ENCODE peak calls at places on chromosomes 13 and 19, in seven cellular contexts. H, Z, L, M, I, O and Q are unnamed samples.

GRCh38 chr19:19064811-19065745 is 1.3 kb downstream of the SLC25A42 start:
- DNase-seq in O (peak; percentile 56), M (peak; percentile 42), Z (peak; percentile 34), I (no peak), L (peak; percentile 28), H (no peak), Q (peak; percentile 71)

GRCh38 chr13:77262198-77262597 is 64.7 kb downstream of the MYCBP2 start:
- DNase-seq in I (no peak), L (no peak), H (no peak), M (no peak), Z (no peak), O (no peak), Q (no peak)

GRCh38 chr13:48412881-48413351 is at the start of gene LPAR6:
- DNase-seq in Z (no peak), H (peak; percentile 52), I (peak; percentile 79), O (no peak), L (no peak), M (peak; percentile 79), Q (no peak)

GRCh38 chr13:36766295-36766694 is 52.7 kb upstream of the RFXAP start:
- DNase-seq in L (peak; percentile 2), M (peak; percentile 11), Z (no peak), I (peak; percentile 91), H (no peak), O (no peak), Q (no peak)

GRCh38 chr13:110767476-110767875 is 54.0 kb downstream of the ING1 start:
- DNase-seq in L (no peak), O (no peak), Z (no peak), M (no peak), I (no peak), H (no peak), Q (no peak)

GRCh38 chr13:79360064-79360463 is 46.0 kb downstream of the RBM26 start:
- DNase-seq in I (no peak), L (no peak), Z (no peak), O (no peak), H (no peak), M (no peak), Q (no peak)

GRCh38 chr13:59641758-59642157 is 522.0 kb downstream of the DIAPH3 start:
- DNase-seq in Z (no peak), I (no peak), H (peak; percentile 49), O (no peak), M (peak; percentile 0), L (no peak), Q (no peak)

GRCh38 chr13:73058741-73059459 is at the start of gene KLF5:
- DNase-seq in M (peak; percentile 98), I (peak; percentile 92), Z (peak; percentile 97), H (peak; percentile 54), O (peak; percentile 99), L (peak; percentile 82), Q (peak; percentile 100)

GRCh38 chr19:1646931-1647663 is 5.3 kb downstream of the TCF3 start:
- DNase-seq in O (no peak), L (no peak), Z (no peak), I (no peak), M (no peak), H (no peak), Q (peak; percentile 80)

GRCh38 chr13:106276876-106277275 is 258.6 kb downstream of the EFNB2 start:
- DNase-seq in I (peak; percentile 13), L (no peak), H (no peak), O (no peak), M (no peak), Z (no peak), Q (no peak)

GRCh38 chr13:71808708-71809107 is 58.3 kb downstream of the DACH1 start:
- DNase-seq in L (no peak), O (no peak), I (no peak), M (no peak), Z (no peak), H (no peak), Q (no peak)

GRCh38 chr19:49469828-49470614 is 4.0 kb upstream of the FLT3LG start:
- DNase-seq in H (no peak), Z (peak; percentile 47), O (no peak), M (no peak), L (no peak), I (no peak), Q (peak; percentile 55)

GRCh38 chr19:55391702-55392615 is 6.2 kb downstream of the RPL28 start:
- DNase-seq in L (no peak), I (peak; percentile 62), H (no peak), M (peak; percentile 66), Z (no peak), O (peak; percentile 25), Q (no peak)

GRCh38 chr19:5144545-5145179 is 175.7 kb downstream of the KDM4B start:
- DNase-seq in H (no peak), O (no peak), M (no peak), Z (peak; percentile 13), L (no peak), I (no peak), Q (no peak)

GRCh38 chr13:41039746-41040145 is 20.6 kb upstream of the ELF1 start:
- DNase-seq in I (no peak), Z (no peak), H (no peak), L (no peak), M (no peak), O (no peak), Q (no peak)

GRCh38 chr19:18644144-18645034 is 7.6 kb downstream of the KLHL26 start:
- DNase-seq in H (no peak), L (no peak), M (peak; percentile 54), Z (no peak), I (no peak), O (no peak), Q (no peak)

GRCh38 chr13:98740131-98740530 is 12.3 kb downstream of the SLC15A1 start:
- DNase-seq in L (no peak), I (no peak), Z (no peak), H (no peak), O (no peak), M (no peak), Q (no peak)